ENCODE peak calls at places on chromosomes 16 and 17, in seven cellular contexts. One of them, this sample, is unnamed. For H3K9me3 and H3K4me1, the result is how much of the 10 kb centered on the place peaks cover.

GRCh38 chr17:47982645-47983440 is 11.9 kb downstream of the CDK5RAP3 start:
- DNase-seq in uterus: no peak
- DNase-seq in heart left ventricle: no peak
- DNase-seq in adrenal gland: no peak
- DNase-seq in cardiac muscle cell: no peak
- DNase-seq in right cardiac atrium: no peak
- DNase-seq in CD8-positive, alpha-beta T cell: no peak
- DNase-seq in this sample: no peak

GRCh38 chr17:15264542-15264941 is 584 bp downstream of the PMP22 start:
- DNase-seq in uterus: no peak
- DNase-seq in heart left ventricle: peak
- DNase-seq in adrenal gland: no peak
- DNase-seq in cardiac muscle cell: no peak
- DNase-seq in right cardiac atrium: no peak
- DNase-seq in CD8-positive, alpha-beta T cell: no peak
- DNase-seq in this sample: no peak

GRCh38 chr16:72832640-72833039 is 215.3 kb downstream of the ZFHX3 start:
- DNase-seq in uterus: peak
- DNase-seq in heart left ventricle: peak
- DNase-seq in adrenal gland: peak
- DNase-seq in cardiac muscle cell: peak
- DNase-seq in right cardiac atrium: peak
- DNase-seq in CD8-positive, alpha-beta T cell: peak
- DNase-seq in this sample: peak

GRCh38 chr16:11459722-11460121 is 114.5 kb downstream of the RMI2 start:
- DNase-seq in uterus: no peak
- DNase-seq in heart left ventricle: no peak
- DNase-seq in adrenal gland: no peak
- DNase-seq in cardiac muscle cell: no peak
- DNase-seq in right cardiac atrium: no peak
- DNase-seq in CD8-positive, alpha-beta T cell: no peak
- DNase-seq in this sample: no peak

GRCh38 chr16:22948058-22948602 is 134.2 kb downstream of the HS3ST2 start:
- DNase-seq in uterus: no peak
- DNase-seq in heart left ventricle: no peak
- DNase-seq in adrenal gland: no peak
- DNase-seq in cardiac muscle cell: peak
- DNase-seq in right cardiac atrium: no peak
- DNase-seq in CD8-positive, alpha-beta T cell: no peak
- DNase-seq in this sample: no peak

GRCh38 chr16:31298340-31298739 is 38.6 kb downstream of the ITGAM start:
- DNase-seq in uterus: no peak
- DNase-seq in heart left ventricle: no peak
- DNase-seq in adrenal gland: no peak
- DNase-seq in cardiac muscle cell: no peak
- DNase-seq in right cardiac atrium: no peak
- DNase-seq in CD8-positive, alpha-beta T cell: no peak
- DNase-seq in this sample: no peak

GRCh38 chr16:24853830-24854229 is 8.1 kb downstream of the SLC5A11 start:
- DNase-seq in uterus: peak
- DNase-seq in heart left ventricle: peak
- DNase-seq in adrenal gland: no peak
- DNase-seq in cardiac muscle cell: peak
- DNase-seq in right cardiac atrium: peak
- DNase-seq in CD8-positive, alpha-beta T cell: no peak
- DNase-seq in this sample: no peak

GRCh38 chr17:12007466-12007865 is 10.2 kb upstream of the ZNF18 start:
- DNase-seq in uterus: no peak
- DNase-seq in heart left ventricle: no peak
- DNase-seq in adrenal gland: no peak
- DNase-seq in cardiac muscle cell: no peak
- DNase-seq in right cardiac atrium: no peak
- DNase-seq in CD8-positive, alpha-beta T cell: no peak
- DNase-seq in this sample: no peak

GRCh38 chr16:31386157-31386984 is 6.8 kb upstream of the ITGAD start:
- DNase-seq in uterus: no peak
- DNase-seq in heart left ventricle: no peak
- DNase-seq in adrenal gland: no peak
- DNase-seq in cardiac muscle cell: peak
- DNase-seq in right cardiac atrium: no peak
- DNase-seq in CD8-positive, alpha-beta T cell: peak
- DNase-seq in this sample: no peak

GRCh38 chr16:5010576-5011329 is 23.0 kb downstream of the NAGPA start:
- DNase-seq in uterus: no peak
- DNase-seq in heart left ventricle: no peak
- DNase-seq in adrenal gland: no peak
- DNase-seq in cardiac muscle cell: no peak
- DNase-seq in right cardiac atrium: no peak
- DNase-seq in CD8-positive, alpha-beta T cell: no peak
- DNase-seq in this sample: no peak

GRCh38 chr16:84497836-84498610 is 6.4 kb downstream of the MEAK7 start:
- DNase-seq in uterus: no peak
- DNase-seq in heart left ventricle: no peak
- DNase-seq in adrenal gland: no peak
- DNase-seq in cardiac muscle cell: no peak
- DNase-seq in right cardiac atrium: no peak
- DNase-seq in CD8-positive, alpha-beta T cell: no peak
- DNase-seq in this sample: no peak

GRCh38 chr16:1335996-1336395 is 2.6 kb downstream of the BAIAP3 start:
- DNase-seq in uterus: no peak
- DNase-seq in heart left ventricle: no peak
- DNase-seq in adrenal gland: no peak
- DNase-seq in cardiac muscle cell: no peak
- DNase-seq in right cardiac atrium: no peak
- DNase-seq in CD8-positive, alpha-beta T cell: peak
- DNase-seq in this sample: no peak

GRCh38 chr17:58204796-58205195 is 12.3 kb downstream of the EPX start:
- DNase-seq in uterus: no peak
- DNase-seq in heart left ventricle: no peak
- DNase-seq in adrenal gland: no peak
- DNase-seq in cardiac muscle cell: peak
- DNase-seq in right cardiac atrium: no peak
- DNase-seq in CD8-positive, alpha-beta T cell: no peak
- DNase-seq in this sample: no peak

GRCh38 chr17:70365098-70365583 is 195.8 kb downstream of the KCNJ2 start:
- DNase-seq in uterus: no peak
- DNase-seq in heart left ventricle: no peak
- DNase-seq in adrenal gland: no peak
- DNase-seq in cardiac muscle cell: peak
- DNase-seq in right cardiac atrium: no peak
- DNase-seq in CD8-positive, alpha-beta T cell: no peak
- DNase-seq in this sample: no peak

GRCh38 chr16:19864566-19864965 is 20.1 kb downstream of the GPRC5B start:
- DNase-seq in uterus: no peak
- DNase-seq in heart left ventricle: no peak
- DNase-seq in adrenal gland: no peak
- DNase-seq in cardiac muscle cell: no peak
- DNase-seq in right cardiac atrium: no peak
- DNase-seq in CD8-positive, alpha-beta T cell: no peak
- DNase-seq in this sample: no peak

GRCh38 chr16:74735162-74735452 is 34.4 kb upstream of the MLKL start:
- DNase-seq in uterus: no peak
- DNase-seq in heart left ventricle: no peak
- DNase-seq in adrenal gland: no peak
- DNase-seq in cardiac muscle cell: no peak
- DNase-seq in right cardiac atrium: no peak
- DNase-seq in CD8-positive, alpha-beta T cell: no peak
- DNase-seq in this sample: no peak

GRCh38 chr16:70437017-70437581 is 1.8 kb downstream of the ST3GAL2 start:
- DNase-seq in uterus: peak
- DNase-seq in heart left ventricle: no peak
- DNase-seq in adrenal gland: no peak
- DNase-seq in cardiac muscle cell: peak
- DNase-seq in right cardiac atrium: no peak
- DNase-seq in CD8-positive, alpha-beta T cell: no peak
- DNase-seq in this sample: no peak

GRCh38 chr17:50593321-50593720 is 32.8 kb downstream of the CACNA1G start:
- DNase-seq in uterus: no peak
- DNase-seq in heart left ventricle: peak
- DNase-seq in adrenal gland: no peak
- DNase-seq in cardiac muscle cell: no peak
- DNase-seq in right cardiac atrium: no peak
- DNase-seq in CD8-positive, alpha-beta T cell: no peak
- DNase-seq in this sample: no peak

GRCh38 chr17:18248300-18248731 is 10.2 kb downstream of the FLII start:
- DNase-seq in uterus: peak
- DNase-seq in heart left ventricle: peak
- DNase-seq in adrenal gland: peak
- DNase-seq in cardiac muscle cell: peak
- DNase-seq in right cardiac atrium: peak
- DNase-seq in CD8-positive, alpha-beta T cell: peak
- DNase-seq in this sample: no peak

GRCh38 chr17:8572767-8573166 is 57.8 kb downstream of the MYH10 start:
- DNase-seq in uterus: no peak
- DNase-seq in heart left ventricle: no peak
- DNase-seq in adrenal gland: no peak
- DNase-seq in cardiac muscle cell: peak
- DNase-seq in right cardiac atrium: no peak
- DNase-seq in CD8-positive, alpha-beta T cell: no peak
- DNase-seq in this sample: no peak

GRCh38 chr17:71790791-71791190 is 330.0 kb upstream of the SOX9 start:
- DNase-seq in uterus: no peak
- DNase-seq in heart left ventricle: no peak
- DNase-seq in adrenal gland: no peak
- DNase-seq in cardiac muscle cell: no peak
- DNase-seq in right cardiac atrium: no peak
- DNase-seq in CD8-positive, alpha-beta T cell: no peak
- DNase-seq in this sample: no peak

GRCh38 chr16:14050297-14051027 is 20.7 kb upstream of the MRTFB start:
- DNase-seq in uterus: no peak
- DNase-seq in heart left ventricle: no peak
- DNase-seq in adrenal gland: no peak
- DNase-seq in cardiac muscle cell: peak
- DNase-seq in right cardiac atrium: no peak
- DNase-seq in CD8-positive, alpha-beta T cell: no peak
- DNase-seq in this sample: no peak

GRCh38 chr16:4693956-4694663 is 748 bp downstream of the NUDT16L1 start:
- DNase-seq in uterus: peak
- DNase-seq in heart left ventricle: no peak
- DNase-seq in adrenal gland: peak
- DNase-seq in cardiac muscle cell: peak
- DNase-seq in right cardiac atrium: peak
- DNase-seq in CD8-positive, alpha-beta T cell: peak
- DNase-seq in this sample: peak

GRCh38 chr16:24689128-24689527 is 40.3 kb upstream of the TNRC6A start:
- DNase-seq in uterus: no peak
- DNase-seq in heart left ventricle: no peak
- DNase-seq in adrenal gland: no peak
- DNase-seq in cardiac muscle cell: peak
- DNase-seq in right cardiac atrium: peak
- DNase-seq in CD8-positive, alpha-beta T cell: no peak
- DNase-seq in this sample: no peak

GRCh38 chr16:85459529-85460251 is 153.4 kb upstream of the GSE1 start:
- DNase-seq in uterus: peak
- DNase-seq in heart left ventricle: no peak
- DNase-seq in adrenal gland: no peak
- DNase-seq in cardiac muscle cell: peak
- DNase-seq in right cardiac atrium: peak
- DNase-seq in CD8-positive, alpha-beta T cell: no peak
- DNase-seq in this sample: no peak

GRCh38 chr17:73231363-73231762 is 30.3 kb downstream of the CPSF4L start:
- DNase-seq in uterus: no peak
- DNase-seq in heart left ventricle: no peak
- DNase-seq in adrenal gland: no peak
- DNase-seq in cardiac muscle cell: peak
- DNase-seq in right cardiac atrium: no peak
- DNase-seq in CD8-positive, alpha-beta T cell: no peak
- DNase-seq in this sample: no peak
- H3K27ac ChIP-seq in uterus: peak
- H3K27ac ChIP-seq in heart left ventricle: peak
- H3K27ac ChIP-seq in adrenal gland: no peak
- H3K27ac ChIP-seq in cardiac muscle cell: peak
- H3K27ac ChIP-seq in right cardiac atrium: peak
- H3K27ac ChIP-seq in CD8-positive, alpha-beta T cell: peak
- H3K27ac ChIP-seq in this sample: no peak

GRCh38 chr16:35745821-35746248 is 2286.4 kb downstream of the TP53TG3F start:
- DNase-seq in uterus: no peak
- DNase-seq in heart left ventricle: no peak
- DNase-seq in adrenal gland: no peak
- DNase-seq in cardiac muscle cell: no peak
- DNase-seq in right cardiac atrium: no peak
- DNase-seq in CD8-positive, alpha-beta T cell: no peak
- DNase-seq in this sample: no peak

GRCh38 chr16:35746281-35746962 is 2287.0 kb downstream of the TP53TG3F start:
- DNase-seq in uterus: no peak
- DNase-seq in heart left ventricle: no peak
- DNase-seq in adrenal gland: no peak
- DNase-seq in cardiac muscle cell: no peak
- DNase-seq in right cardiac atrium: no peak
- DNase-seq in CD8-positive, alpha-beta T cell: no peak
- DNase-seq in this sample: no peak

GRCh38 chr16:35747658-35748455 is 2288.4 kb downstream of the TP53TG3F start:
- DNase-seq in uterus: no peak
- DNase-seq in heart left ventricle: no peak
- DNase-seq in adrenal gland: no peak
- DNase-seq in cardiac muscle cell: no peak
- DNase-seq in right cardiac atrium: no peak
- DNase-seq in CD8-positive, alpha-beta T cell: no peak
- DNase-seq in this sample: no peak

GRCh38 chr16:35748621-35749252 is 2289.3 kb downstream of the TP53TG3F start:
- DNase-seq in uterus: no peak
- DNase-seq in heart left ventricle: no peak
- DNase-seq in adrenal gland: no peak
- DNase-seq in cardiac muscle cell: no peak
- DNase-seq in right cardiac atrium: no peak
- DNase-seq in CD8-positive, alpha-beta T cell: no peak
- DNase-seq in this sample: no peak

GRCh38 chr16:35746963-35747657 is 2287.7 kb downstream of the TP53TG3F start:
- DNase-seq in uterus: no peak
- DNase-seq in heart left ventricle: no peak
- DNase-seq in adrenal gland: no peak
- DNase-seq in cardiac muscle cell: no peak
- DNase-seq in right cardiac atrium: no peak
- DNase-seq in CD8-positive, alpha-beta T cell: no peak
- DNase-seq in this sample: no peak
- H3K9me3 ChIP-seq in uterus: under half
- H3K9me3 ChIP-seq in heart left ventricle: under half
- H3K9me3 ChIP-seq in adrenal gland: under half
- H3K9me3 ChIP-seq in cardiac muscle cell: under half
- H3K9me3 ChIP-seq in right cardiac atrium: under half
- H3K9me3 ChIP-seq in CD8-positive, alpha-beta T cell: under half
- H3K9me3 ChIP-seq in this sample: under half

GRCh38 chr17:1196946-1197345 is 17.2 kb upstream of the ABR start:
- DNase-seq in uterus: no peak
- DNase-seq in heart left ventricle: no peak
- DNase-seq in adrenal gland: no peak
- DNase-seq in cardiac muscle cell: no peak
- DNase-seq in right cardiac atrium: no peak
- DNase-seq in CD8-positive, alpha-beta T cell: no peak
- DNase-seq in this sample: no peak
- H3K4me1 ChIP-seq in uterus: under half
- H3K4me1 ChIP-seq in heart left ventricle: half or more
- H3K4me1 ChIP-seq in adrenal gland: under half
- H3K4me1 ChIP-seq in cardiac muscle cell: under half
- H3K4me1 ChIP-seq in right cardiac atrium: under half
- H3K4me1 ChIP-seq in CD8-positive, alpha-beta T cell: half or more
- H3K4me1 ChIP-seq in this sample: under half

DNA sequence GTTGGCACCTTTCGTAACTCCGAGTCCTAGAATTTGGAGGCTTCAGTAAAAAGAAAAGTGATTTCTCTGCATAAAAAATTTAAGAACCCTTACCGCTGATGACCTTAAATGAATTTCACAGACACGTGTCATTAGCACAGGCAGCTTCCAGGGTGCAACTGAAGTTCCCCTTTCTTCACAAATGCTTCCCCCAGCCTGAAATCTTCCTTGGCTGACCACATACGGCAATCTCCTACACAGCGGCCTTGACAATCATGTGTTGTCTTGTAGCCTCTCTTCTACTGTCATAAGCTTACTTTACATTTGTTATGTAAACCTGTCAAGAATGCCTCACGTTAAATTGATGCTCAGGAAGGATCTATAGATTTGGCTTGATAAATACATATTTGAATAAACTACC is 193.8 kb downstream of the RPTOR start:
- DNase-seq in uterus: no peak
- DNase-seq in heart left ventricle: no peak
- DNase-seq in adrenal gland: no peak
- DNase-seq in cardiac muscle cell: no peak
- DNase-seq in right cardiac atrium: no peak
- DNase-seq in CD8-positive, alpha-beta T cell: no peak
- DNase-seq in this sample: no peak
- H3K27ac ChIP-seq in uterus: no peak
- H3K27ac ChIP-seq in heart left ventricle: peak
- H3K27ac ChIP-seq in adrenal gland: no peak
- H3K27ac ChIP-seq in cardiac muscle cell: no peak
- H3K27ac ChIP-seq in right cardiac atrium: no peak
- H3K27ac ChIP-seq in CD8-positive, alpha-beta T cell: no peak
- H3K27ac ChIP-seq in this sample: no peak